ENCODE peak calls at places on chromosomes 2 and 18, in six cellular contexts. B is iris pigment epithelial cell; M is PC-3; Y is activated CD8-positive, alpha-beta T cell treated with anti-CD3 and anti-CD28 coated beads for 36 hours; V is GM12865; C is iPS-NIHi11. T is an unnamed sample.

GRCh38 chr2:72115361-72116080 is 32.1 kb downstream of the CYP26B1 start:
- DNase-seq in M (peak), V (no peak), B (peak), Y (no peak), C (peak), T (no peak)

GRCh38 chr2:165794520-165794882 is 454 bp upstream of the GALNT3 start:
- DNase-seq in Y (peak), V (peak), M (peak), C (peak), B (peak), T (peak)

GRCh38 chr18:9096698-9097097 is 5.8 kb upstream of the NDUFV2 start:
- DNase-seq in C (no peak), M (no peak), V (no peak), B (no peak), Y (no peak), T (no peak)

GRCh38 chr2:133054297-133054696 is 384.3 kb upstream of the LYPD1 start:
- DNase-seq in B (peak), Y (no peak), M (no peak), C (peak), V (no peak), T (no peak)

GRCh38 chr18:50879302-50880107 is 587 bp downstream of the ME2 start:
- DNase-seq in C (no peak), V (peak), M (peak), B (peak), Y (peak), T (peak)

GRCh38 chr2:119114266-119114665 is 44.3 kb downstream of the C1QL2 start:
- DNase-seq in C (no peak), B (no peak), M (no peak), Y (no peak), V (no peak), T (no peak)

GRCh38 chr2:169446452-169446851 is 32.8 kb upstream of the BBS5 start:
- DNase-seq in C (no peak), B (no peak), V (no peak), M (no peak), Y (no peak), T (no peak)

GRCh38 chr2:149418065-149418464 is 87.7 kb downstream of the LYPD6 start:
- DNase-seq in B (peak), Y (no peak), V (no peak), M (no peak), C (no peak), T (no peak)

GRCh38 chr2:164954954-164955701 is at the start of gene SLC38A11:
- DNase-seq in B (peak), C (peak), Y (no peak), M (no peak), V (no peak), T (no peak)

GRCh38 chr2:98759338-98759737 is 28.4 kb upstream of the MGAT4A start:
- DNase-seq in B (no peak), C (no peak), Y (no peak), V (peak), M (no peak), T (no peak)

GRCh38 chr18:61735564-61736102 is 157.2 kb downstream of the RNF152 start:
- DNase-seq in V (no peak), Y (no peak), M (no peak), C (no peak), B (no peak), T (no peak)

GRCh38 chr18:12041561-12041960 is 52.1 kb upstream of the ANKRD62 start:
- DNase-seq in C (no peak), B (peak), Y (no peak), V (peak), M (peak), T (no peak)

GRCh38 chr18:37564796-37565137 is 831 bp downstream of the CELF4 start:
- DNase-seq in M (peak), V (no peak), C (peak), B (peak), Y (peak), T (no peak)

GRCh38 chr2:86621290-86621943 is 2.2 kb downstream of the RNF103 start:
- DNase-seq in B (peak), V (peak), C (no peak), Y (no peak), M (peak), T (no peak)

GRCh38 chr2:20352230-20353216 is 1.9 kb upstream of the PUM2 start:
- DNase-seq in M (no peak), B (no peak), V (peak), Y (no peak), C (no peak), T (no peak)

GRCh38 chr2:220555961-220556360 is 928.5 kb downstream of the SLC4A3 start:
- DNase-seq in C (no peak), Y (no peak), M (peak), V (no peak), B (peak), T (no peak)

GRCh38 chr2:134170269-134170668 is 83.6 kb upstream of the MGAT5 start:
- DNase-seq in C (no peak), M (no peak), B (peak), V (no peak), Y (no peak), T (no peak)

GRCh38 chr2:158686166-158686792 is 108.8 kb upstream of the DAPL1 start:
- DNase-seq in Y (no peak), M (no peak), C (no peak), B (no peak), V (no peak), T (no peak)

GRCh38 chr2:62423235-62423634 is 82.8 kb downstream of the TMEM17 start:
- DNase-seq in C (peak), B (no peak), Y (no peak), M (peak), V (no peak), T (no peak)

GRCh38 chr2:223477318-223477717 is 124.8 kb downstream of the SCG2 start:
- DNase-seq in B (no peak), C (no peak), V (no peak), M (peak), Y (no peak), T (no peak)

GRCh38 chr2:217356795-217357194 is 496.9 kb upstream of the TNP1 start:
- DNase-seq in V (no peak), B (no peak), Y (no peak), C (no peak), M (no peak), T (no peak)

GRCh38 chr2:238489896-238490295 is 63.2 kb downstream of the ASB1 start:
- DNase-seq in B (no peak), M (no peak), Y (no peak), V (no peak), C (no peak), T (no peak)

GRCh38 chr18:70693196-70693595 is 404.4 kb downstream of the SOCS6 start:
- DNase-seq in B (no peak), V (no peak), M (no peak), Y (no peak), C (no peak), T (no peak)

GRCh38 chr2:221488134-221488807 is 83.8 kb downstream of the EPHA4 start:
- DNase-seq in B (no peak), V (no peak), C (no peak), Y (no peak), M (no peak), T (no peak)

GRCh38 chr2:183490930-183491329 is 366.7 kb downstream of the NUP35 start:
- DNase-seq in V (no peak), M (peak), C (no peak), Y (no peak), B (peak), T (no peak)

GRCh38 chr2:47784349-47784851 is 1.5 kb downstream of the MSH6 start:
- DNase-seq in V (no peak), C (no peak), B (peak), M (no peak), Y (no peak), T (no peak)